ENCODE peak calls at places on chromosomes 13 and 19, in four cellular contexts. L is tibial artery, N is endothelial cell of umbilical vein, F is pancreas. O is an unnamed sample.

GRCh38 chr13:79742923-79743322 is 262.0 kb downstream of the NDFIP2 start:
- DNase-seq in N (no peak), F (no peak), L (no peak), O (no peak)

GRCh38 chr19:49104229-49104864 is 9.8 kb upstream of the LIN7B start:
- DNase-seq in L (no peak), F (no peak), N (no peak), O (no peak)

GRCh38 chr19:4144666-4145261 is 8.7 kb upstream of the CREB3L3 start:
- DNase-seq in L (no peak), F (no peak), N (no peak), O (no peak)

GRCh38 chr13:23984541-23984940 is 87.2 kb upstream of the C1QTNF9B start:
- DNase-seq in N (no peak), F (peak; percentile 69), L (no peak), O (no peak)

GRCh38 chr13:105679832-105680231 is 855.6 kb downstream of the EFNB2 start:
- DNase-seq in N (no peak), F (no peak), L (no peak), O (no peak)

GRCh38 chr19:54388001-54388802 is 23.5 kb upstream of the LAIR1 start:
- DNase-seq in F (no peak), L (peak; percentile 26), N (peak; percentile 26), O (no peak)

GRCh38 chr13:46530084-46530935 is 22.7 kb upstream of the LRCH1 start:
- DNase-seq in L (no peak), F (no peak), N (no peak), O (no peak)

GRCh38 chr19:3443840-3444694 is 36.3 kb downstream of the SMIM24 start:
- DNase-seq in L (no peak), N (peak; percentile 70), F (no peak), O (peak; percentile 76)

GRCh38 chr19:7505288-7505681 is 10.6 kb upstream of the ZNF358 start:
- DNase-seq in L (no peak), F (no peak), N (no peak), O (no peak)

GRCh38 chr19:3576696-3577443 is 4.1 kb downstream of the HMG20B start:
- DNase-seq in L (no peak), F (no peak), N (peak; percentile 52), O (peak; percentile 40)

GRCh38 chr19:2270157-2270571 is 11.8 kb downstream of the PEAK3 start:
- DNase-seq in F (peak; percentile 69), L (peak; percentile 55), N (no peak), O (peak; percentile 51)

GRCh38 chr19:23804676-23805075 is 46.0 kb upstream of the ZNF681 start:
- DNase-seq in N (no peak), F (no peak), L (no peak), O (no peak)

GRCh38 chr13:99371956-99372355 is 64.8 kb upstream of the GPR183 start:
- DNase-seq in N (no peak), L (no peak), F (no peak), O (no peak)

GRCh38 chr13:99556867-99557443 is 55.7 kb downstream of the TM9SF2 start:
- DNase-seq in L (no peak), N (no peak), F (no peak), O (no peak)

GRCh38 chr19:11324079-11324661 is 15.3 kb downstream of the RAB3D start:
- DNase-seq in N (peak; percentile 70), L (peak; percentile 83), F (peak; percentile 65), O (peak; percentile 68)

GRCh38 chr13:46747031-46747820 is 49.7 kb downstream of the ESD start:
- DNase-seq in N (no peak), L (no peak), F (no peak), O (no peak)

GRCh38 chr19:12318782-12319413 is 14.5 kb downstream of the ZNF563 start:
- DNase-seq in N (no peak), L (no peak), F (no peak), O (no peak)

GRCh38 chr19:30516586-30516985 is 144.4 kb downstream of the ZNF536 start:
- DNase-seq in N (no peak), F (no peak), L (no peak), O (no peak)
- H3K4me1 ChIP-seq in N (no peaks in the 10 kb centered on the region), F (no peaks in the 10 kb centered on the region), L (no peaks in the 10 kb centered on the region), O (no peaks in the 10 kb centered on the region)

GRCh38 chr19:17626456-17626855 is 61.7 kb downstream of the UNC13A start:
- DNase-seq in L (no peak), F (no peak), N (no peak), O (no peak)
- H3K36me3 ChIP-seq in L (no peaks in the 10 kb centered on the region), F (no peaks in the 10 kb centered on the region), N (no peaks in the 10 kb centered on the region), O (no peaks in the 10 kb centered on the region)

GRCh38 chr19:6250024-6250605 is 29.7 kb downstream of the MLLT1 start:
- DNase-seq in F (no peak), L (no peak), N (no peak), O (no peak)
- H3K4me3 ChIP-seq in F (no peak overlapping the region), L (no peak overlapping the region), N (no peak overlapping the region), O (no peak overlapping the region)

GRCh38 chr19:38018694-38019426 is 111.9 kb downstream of the SIPA1L3 start:
- DNase-seq in N (no peak), L (no peak), F (no peak), O (no peak)
- H3K4me1 ChIP-seq in N (peaks cover 38% of the 10 kb centered on the region), L (peaks cover 4% of the 10 kb centered on the region), F (peaks cover 13% of the 10 kb centered on the region), O (peaks cover 8% of the 10 kb centered on the region)

GRCh38 chr13:27298849-27299248 is 28.2 kb downstream of the RASL11A start:
- DNase-seq in L (no peak), F (no peak), N (no peak), O (no peak)
- H3K36me3 ChIP-seq in L (no peaks in the 10 kb centered on the region), F (no peaks in the 10 kb centered on the region), N (no peaks in the 10 kb centered on the region), O (no peaks in the 10 kb centered on the region)

O was measured in heart right ventricle.